ENCODE peak calls at places on chromosomes 13 and 19, in five cellular contexts. Q is HepG2, Y is H1, C is GM12878, S is SK-N-SH. E is an unnamed sample.

GRCh38 chr13:40315416-40316064 is 350.9 kb downstream of the FOXO1 start:
- DNase-seq in C (no peak), Q (no peak), Y (no peak), S (no peak), E (no peak)

GRCh38 chr13:22014469-22014868 is 343.6 kb downstream of the FGF9 start:
- DNase-seq in S (no peak), Q (no peak), Y (no peak), C (no peak), E (no peak)

GRCh38 chr13:33401238-33401637 is 115.7 kb upstream of the STARD13 start:
- DNase-seq in Q (no peak), Y (no peak), S (no peak), C (no peak), E (no peak)

GRCh38 chr13:46472384-46472783 is 80.6 kb upstream of the LRCH1 start:
- DNase-seq in S (no peak), C (no peak), Q (no peak), Y (no peak), E (no peak)

GRCh38 chr13:59677966-59678814 is 485.5 kb downstream of the DIAPH3 start:
- DNase-seq in Y (no peak), C (no peak), Q (peak; percentile 42), S (peak; percentile 55), E (peak; percentile 16)

GRCh38 chr13:27117947-27118346 is 53.7 kb downstream of the USP12 start:
- DNase-seq in Y (no peak), Q (no peak), S (no peak), C (no peak), E (no peak)

GRCh38 chr13:111115841-111116500 is 861 bp downstream of the ARHGEF7 start:
- DNase-seq in C (no peak), Q (peak; percentile 12), Y (peak; percentile 56), S (peak; percentile 80), E (no peak)

GRCh38 chr13:109874921-109875454 is 88.6 kb upstream of the IRS2 start:
- DNase-seq in Y (no peak), S (no peak), Q (no peak), C (no peak), E (no peak)

GRCh38 chr13:31761951-31762350 is 22.6 kb downstream of the RXFP2 start:
- DNase-seq in Q (no peak), Y (no peak), S (no peak), C (no peak), E (no peak)

GRCh38 chr13:53648673-53649072 is 620.1 kb downstream of the OLFM4 start:
- DNase-seq in Y (no peak), S (no peak), C (no peak), Q (no peak), E (no peak)

GRCh38 chr13:95083758-95084157 is 217.5 kb downstream of the ABCC4 start:
- DNase-seq in Y (no peak), C (no peak), Q (no peak), S (no peak), E (no peak)

GRCh38 chr19:55383279-55383788 is 758 bp downstream of the TMEM238 start:
- DNase-seq in Y (no peak), C (no peak), Q (no peak), S (no peak), E (no peak)

GRCh38 chr13:39600766-39601165 is 2.2 kb downstream of the LHFPL6 start:
- DNase-seq in S (no peak), Y (peak; percentile 65), Q (no peak), C (no peak), E (no peak)

GRCh38 chr13:112722433-112723250 is 32.8 kb downstream of the ATP11A start:
- DNase-seq in Q (peak; percentile 78), C (no peak), Y (no peak), S (no peak), E (peak; percentile 66)

GRCh38 chr19:48490980-48491792 is 20.4 kb downstream of the LMTK3 start:
- DNase-seq in Y (peak; percentile 87), C (no peak), Q (no peak), S (peak; percentile 82), E (peak; percentile 95)

GRCh38 chr13:63408227-63409202 is 1992.9 kb upstream of the PCDH20 start:
- DNase-seq in C (no peak), Q (no peak), Y (no peak), S (peak; percentile 44), E (no peak)

GRCh38 chr19:5696196-5697021 is 6.3 kb downstream of the RPL36 start:
- DNase-seq in C (no peak), S (peak; percentile 32), Y (no peak), Q (no peak), E (no peak)

GRCh38 chr19:2983351-2984195 is 6.2 kb downstream of the TLE6 start:
- DNase-seq in Q (no peak), C (no peak), Y (peak; percentile 86), S (peak; percentile 87), E (peak; percentile 20)

GRCh38 chr19:16715613-16716012 is 4.0 kb upstream of the NWD1 start:
- DNase-seq in Q (no peak), C (no peak), S (no peak), Y (no peak), E (no peak)

GRCh38 chr19:12750851-12751250 is 740 bp upstream of the BEST2 start:
- DNase-seq in C (no peak), Y (no peak), Q (no peak), S (peak; percentile 28), E (no peak)

GRCh38 chr19:51417107-51417806 is at the start of gene SIGLEC10:
- DNase-seq in Q (no peak), S (no peak), Y (no peak), C (no peak), E (no peak)

GRCh38 chr13:36685912-36686311 is 12.1 kb downstream of the SERTM1 start:
- DNase-seq in Y (no peak), Q (no peak), C (no peak), S (no peak), E (no peak)

GRCh38 chr13:45718063-45718462 is 15.9 kb downstream of the CBY2 start:
- DNase-seq in Q (peak; percentile 13), Y (no peak), C (no peak), S (peak; percentile 48), E (peak; percentile 17)

GRCh38 chr13:79807554-79807953 is 326.6 kb downstream of the NDFIP2 start:
- DNase-seq in Q (no peak), Y (no peak), S (no peak), C (no peak), E (no peak)

GRCh38 chr13:79806821-79807220 is 325.9 kb downstream of the NDFIP2 start:
- DNase-seq in Q (no peak), C (no peak), Y (no peak), S (no peak), E (no peak)

GRCh38 chr13:79810671-79811070 is 329.7 kb downstream of the NDFIP2 start:
- DNase-seq in Q (no peak), Y (no peak), S (no peak), C (no peak), E (no peak)

GRCh38 chr13:79810018-79810417 is 329.1 kb downstream of the NDFIP2 start:
- DNase-seq in Q (no peak), C (no peak), Y (no peak), S (no peak), E (no peak)

DNA sequence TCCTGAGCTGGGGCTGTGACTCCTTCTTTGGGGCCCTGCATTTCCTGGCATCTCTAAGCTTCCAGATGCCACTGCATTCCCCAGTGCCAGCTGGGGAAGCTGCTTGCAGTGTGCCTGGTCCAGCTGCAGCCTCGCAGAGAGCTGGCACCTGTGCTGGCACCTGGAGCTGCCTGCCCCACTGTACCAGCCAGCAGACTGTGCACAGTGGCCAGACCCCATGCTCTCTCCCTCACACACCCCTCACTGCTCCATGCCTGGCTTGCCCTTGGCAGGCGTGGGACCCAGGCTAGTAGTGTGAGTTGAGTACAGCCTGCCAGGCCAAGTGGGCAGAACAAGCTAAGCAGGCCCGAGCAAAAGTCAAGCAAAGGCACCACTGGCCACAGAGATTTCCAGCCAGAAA is 327.5 kb downstream of the NDFIP2 start:
- DNase-seq in S (no peak), C (no peak), Y (no peak), Q (no peak), E (no peak)
- H3K4me2 ChIP-seq in S (no peak overlapping the region), C (no peak overlapping the region), Y (no peak overlapping the region), Q (no peak overlapping the region), E (no peak overlapping the region)

GRCh38 chr13:99135591-99135990 is 65.1 kb upstream of the UBAC2 start:
- DNase-seq in C (no peak), Y (no peak), Q (no peak), S (no peak), E (no peak)

GRCh38 chr13:99133848-99134247 is 66.8 kb upstream of the UBAC2 start:
- DNase-seq in C (no peak), Y (no peak), Q (no peak), S (no peak), E (no peak)

GRCh38 chr13:99131410-99131809 is 69.2 kb upstream of the UBAC2 start:
- DNase-seq in Y (no peak), Q (no peak), S (no peak), C (no peak), E (no peak)

GRCh38 chr13:99132295-99132835 is 68.3 kb upstream of the UBAC2 start:
- DNase-seq in S (no peak), Q (no peak), Y (no peak), C (no peak), E (no peak)

GRCh38 chr13:99133230-99133629 is 67.4 kb upstream of the UBAC2 start:
- DNase-seq in Q (no peak), C (no peak), Y (no peak), S (no peak), E (no peak)
- TF ChIP-seq GABPA in Q (no peak), C (no peak), Y (no peak), S (no peak), E (no peak)

DNA sequence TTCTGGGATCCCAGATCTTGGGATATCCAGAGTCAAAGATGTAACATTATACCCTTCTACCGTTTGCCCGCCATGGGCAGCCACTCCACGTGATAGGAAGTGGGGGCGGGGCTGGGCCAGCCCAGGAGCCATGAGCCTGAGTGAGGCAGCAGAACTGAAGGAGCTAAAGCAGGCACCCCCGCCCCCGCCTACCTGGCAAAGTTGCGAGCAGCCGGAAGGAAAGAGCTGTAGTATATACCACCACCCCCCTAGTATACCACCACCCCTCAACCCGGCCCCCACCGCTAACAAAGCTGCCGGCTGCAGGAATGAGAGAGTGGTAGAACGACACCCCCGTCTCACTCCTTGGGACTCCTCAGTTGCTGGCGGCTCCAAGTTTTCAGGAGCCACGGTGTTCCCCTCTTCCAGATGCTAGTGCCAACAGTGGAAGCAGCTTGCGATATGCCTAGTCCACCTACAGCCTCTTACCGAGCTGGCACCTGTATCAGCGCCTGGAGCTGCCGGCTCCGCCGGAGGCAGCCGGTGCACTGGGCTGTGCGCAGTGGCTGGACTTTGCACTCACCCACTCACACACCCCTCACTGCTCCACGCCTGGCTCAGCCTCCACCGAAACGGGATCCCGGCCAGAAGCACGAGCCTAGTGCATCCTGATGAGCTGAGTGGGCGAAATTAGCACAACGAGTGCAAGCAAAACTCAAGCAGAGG is 230.7 kb upstream of the PRR20A start:
- DNase-seq in C (no peak), Q (no peak), Y (no peak), S (no peak), E (no peak)
- H3K4me2 ChIP-seq in C (no peak overlapping the region), Q (no peak overlapping the region), Y (no peak overlapping the region), S (no peak overlapping the region), E (no peak overlapping the region)

DNA sequence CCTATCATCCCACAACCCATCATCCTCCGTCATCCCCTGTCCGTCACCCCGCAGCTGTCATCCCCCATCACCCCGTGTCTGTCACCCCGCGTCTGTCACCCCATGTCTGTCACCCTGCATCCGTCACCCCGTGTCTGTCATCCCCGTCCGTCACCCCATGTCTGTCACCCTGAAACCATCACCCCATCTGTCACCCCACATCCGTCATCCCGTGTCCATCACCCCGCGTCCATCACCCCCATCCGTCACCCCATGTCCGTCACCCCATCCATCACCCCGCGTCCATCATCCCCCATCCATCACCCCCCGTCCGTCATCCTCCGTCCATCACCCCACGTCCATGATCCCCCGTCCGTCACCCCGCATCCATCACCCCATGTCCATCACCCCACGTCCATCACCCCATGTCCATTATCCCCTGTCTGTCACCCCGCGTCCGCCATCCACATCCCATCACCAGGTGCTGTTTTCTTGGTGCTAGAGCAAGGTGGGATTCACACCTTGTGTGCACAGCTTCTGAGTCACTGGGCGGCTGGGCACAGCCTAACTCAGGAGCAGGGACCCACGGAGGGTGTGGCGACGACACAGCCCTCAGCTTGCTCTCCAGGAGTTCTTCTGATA is 24.2 kb downstream of the RASA3 start:
- DNase-seq in Y (no peak), Q (no peak), S (no peak), C (no peak), E (no peak)
- TF ChIP-seq GABPA in Y (no peak), Q (no peak), S (no peak), C (no peak), E (no peak)